ENCODE peak calls at places on chromosomes 5 and 9, in nine cellular contexts. J is CD8-positive, alpha-beta memory T cell; W is HuH-7.5; C is Peyer's patch; E is AG04450; O is left colon; G is HTR-8/SVneo; T is smooth muscle cell of the brain vasculature; V is epithelial cell of esophagus. D is an unnamed sample.

GRCh38 chr5:132437604-132438275 is 52.8 kb downstream of the IRF1 start:
- DNase-seq in J (peak; percentile 35), W (no peak), C (peak; percentile 92), E (peak; percentile 89), O (peak; percentile 88), G (peak; percentile 70), T (peak; percentile 88), V (peak; percentile 55), D (peak; percentile 49)

GRCh38 chr5:45639038-45639437 is 57.1 kb downstream of the HCN1 start:
- DNase-seq in J (no peak), W (no peak), C (no peak), E (no peak), O (no peak), G (peak; percentile 10), T (no peak), V (peak; percentile 0), D (no peak)

GRCh38 chr9:21810388-21810787 is 8.0 kb downstream of the MTAP start:
- DNase-seq in J (no peak), W (no peak), C (no peak), E (no peak), O (no peak), G (no peak), T (no peak), V (peak; percentile 78), D (no peak)

GRCh38 chr5:150829744-150830143 is 16.6 kb upstream of the IRGM start:
- DNase-seq in J (no peak), W (no peak), C (no peak), E (no peak), O (no peak), G (no peak), T (no peak), V (no peak), D (no peak)

GRCh38 chr9:138046641-138047301 is 169.2 kb downstream of the CACNA1B start:
- DNase-seq in J (no peak), W (no peak), C (peak; percentile 11), E (no peak), O (peak; percentile 19), G (no peak), T (no peak), V (no peak), D (no peak)

GRCh38 chr5:72517961-72518690 is 10.9 kb upstream of the ZNF366 start:
- DNase-seq in J (no peak), W (no peak), C (peak; percentile 36), E (no peak), O (peak; percentile 49), G (no peak), T (peak; percentile 88), V (no peak), D (peak; percentile 52)

GRCh38 chr9:7976167-7976755 is 176.7 kb upstream of the DMAC1 start:
- DNase-seq in J (peak; percentile 53), W (no peak), C (peak; percentile 72), E (no peak), O (no peak), G (no peak), T (no peak), V (no peak), D (no peak)

GRCh38 chr5:137453476-137454080 is 45.5 kb downstream of the SPOCK1 start:
- DNase-seq in J (no peak), W (no peak), C (no peak), E (peak; percentile 8), O (no peak), G (peak; percentile 23), T (peak; percentile 20), V (peak; percentile 85), D (no peak)

GRCh38 chr9:93246111-93246510 is 62.2 kb downstream of the WNK2 start:
- DNase-seq in J (no peak), W (no peak), C (no peak), E (no peak), O (no peak), G (no peak), T (no peak), V (no peak), D (no peak)

GRCh38 chr9:68678430-68678829 is 26.6 kb upstream of the PIP5K1B start:
- DNase-seq in J (no peak), W (peak; percentile 24), C (no peak), E (no peak), O (no peak), G (no peak), T (no peak), V (no peak), D (no peak)

GRCh38 chr5:85868070-85868469 is 749.7 kb upstream of the COX7C start:
- DNase-seq in J (no peak), W (no peak), C (no peak), E (no peak), O (no peak), G (no peak), T (no peak), V (no peak), D (no peak)

GRCh38 chr5:179601871-179602625 is 21.4 kb downstream of the HNRNPH1 start:
- DNase-seq in J (no peak), W (no peak), C (no peak), E (no peak), O (no peak), G (no peak), T (no peak), V (no peak), D (no peak)

GRCh38 chr5:85500869-85501268 is 1116.2 kb upstream of the EDIL3 start:
- DNase-seq in J (no peak), W (no peak), C (no peak), E (no peak), O (no peak), G (no peak), T (no peak), V (no peak), D (no peak)

GRCh38 chr5:147075187-147075586 is 159.6 kb upstream of the STK32A start:
- DNase-seq in J (no peak), W (no peak), C (no peak), E (no peak), O (no peak), G (no peak), T (no peak), V (peak; percentile 11), D (no peak)

GRCh38 chr9:92711844-92712243 is 41.9 kb upstream of the IPPK start:
- DNase-seq in J (no peak), W (no peak), C (no peak), E (no peak), O (no peak), G (no peak), T (no peak), V (no peak), D (no peak)

GRCh38 chr9:37944671-37945481 is 40.9 kb upstream of the SLC25A51 start:
- DNase-seq in J (no peak), W (no peak), C (no peak), E (no peak), O (no peak), G (peak; percentile 48), T (no peak), V (peak; percentile 44), D (no peak)

GRCh38 chr5:1545798-1546355 is 22.1 kb upstream of the LPCAT1 start:
- DNase-seq in J (no peak), W (no peak), C (no peak), E (no peak), O (no peak), G (no peak), T (no peak), V (peak; percentile 88), D (no peak)

GRCh38 chr5:173230741-173231380 is 4.1 kb downstream of the NKX2-5 start:
- DNase-seq in J (no peak), W (no peak), C (no peak), E (no peak), O (no peak), G (no peak), T (no peak), V (no peak), D (no peak)

D was measured in body of pancreas.